ENCODE peak calls at places on chromosomes 16 and 17, in six cellular contexts. T, I, W, U, G and Y are unnamed samples.

GRCh38 chr16:87353613-87354012 is 30.0 kb downstream of the FBXO31 start:
- DNase-seq in T (no peak), I (no peak), W (no peak), U (no peak), G (no peak), Y (no peak)

GRCh38 chr16:75104836-75105235 is 11.7 kb downstream of the LDHD start:
- DNase-seq in T (no peak), I (no peak), W (no peak), U (no peak), G (no peak), Y (no peak)

GRCh38 chr17:66777689-66778225 is 57.2 kb upstream of the CACNG5 start:
- DNase-seq in T (no peak), I (no peak), W (no peak), U (no peak), G (no peak), Y (no peak)

GRCh38 chr17:47120521-47121095 is 68.5 kb downstream of the CDC27 start:
- DNase-seq in T (no peak), I (no peak), W (no peak), U (no peak), G (no peak), Y (no peak)

GRCh38 chr16:804193-805048 is 3.9 kb upstream of the GNG13 start:
- DNase-seq in T (no peak), I (no peak), W (no peak), U (no peak), G (no peak), Y (no peak)

GRCh38 chr16:84367750-84368320 is 503 bp upstream of the ATP2C2 start:
- DNase-seq in T (peak), I (no peak), W (peak), U (no peak), G (no peak), Y (no peak)

GRCh38 chr16:83574388-83574787 is 233.4 kb upstream of the HSBP1 start:
- DNase-seq in T (no peak), I (no peak), W (no peak), U (no peak), G (no peak), Y (no peak)

GRCh38 chr16:81253141-81253540 is 14.7 kb downstream of the BCO1 start:
- DNase-seq in T (no peak), I (no peak), W (no peak), U (no peak), G (no peak), Y (no peak)

GRCh38 chr17:4514206-4514605 is 15.5 kb downstream of the SPNS2 start:
- DNase-seq in T (peak), I (no peak), W (peak), U (no peak), G (no peak), Y (no peak)

GRCh38 chr16:5506021-5506420 is 408.4 kb upstream of the EEF2KMT start:
- DNase-seq in T (no peak), I (no peak), W (no peak), U (no peak), G (no peak), Y (no peak)

GRCh38 chr17:19769946-19770652 is 22.0 kb upstream of the ALDH3A1 start:
- DNase-seq in T (no peak), I (no peak), W (no peak), U (no peak), G (no peak), Y (no peak)

GRCh38 chr16:53224932-53225533 is 170.2 kb downstream of the CHD9 start:
- DNase-seq in T (no peak), I (peak), W (no peak), U (no peak), G (no peak), Y (no peak)

GRCh38 chr17:2347805-2348685 is 10.7 kb downstream of the SGSM2 start:
- DNase-seq in T (peak), I (no peak), W (peak), U (no peak), G (no peak), Y (peak)

GRCh38 chr16:14602443-14602963 is 27.6 kb downstream of the PARN start:
- DNase-seq in T (no peak), I (no peak), W (no peak), U (no peak), G (no peak), Y (no peak)

GRCh38 chr16:82016268-82016667 is 5.0 kb upstream of the SDR42E1 start:
- DNase-seq in T (peak), I (peak), W (no peak), U (no peak), G (no peak), Y (no peak)

GRCh38 chr17:39399792-39400191 is 1.6 kb downstream of the FBXL20 start:
- DNase-seq in T (no peak), I (no peak), W (no peak), U (no peak), G (no peak), Y (no peak)

GRCh38 chr16:58196898-58197313 is 1.0 kb downstream of the CSNK2A2 start:
- DNase-seq in T (no peak), I (no peak), W (no peak), U (no peak), G (no peak), Y (no peak)

GRCh38 chr17:69961488-69962145 is 113.4 kb upstream of the KCNJ16 start:
- DNase-seq in T (peak), I (no peak), W (peak), U (no peak), G (no peak), Y (no peak)

GRCh38 chr17:75404223-75404738 is 1.2 kb downstream of the GRB2 start:
- DNase-seq in T (peak), I (peak), W (peak), U (no peak), G (no peak), Y (peak)

GRCh38 chr17:61368832-61369468 is 30.7 kb upstream of the TBX2 start:
- DNase-seq in T (no peak), I (no peak), W (no peak), U (no peak), G (no peak), Y (no peak)

GRCh38 chr17:81150379-81151038 is 14.8 kb upstream of the PVALEF start:
- DNase-seq in T (no peak), I (peak), W (no peak), U (no peak), G (no peak), Y (no peak)
- TF ChIP-seq POLR2AphosphoS5 in T (no peak), I (peak), W (no peak), U (no peak), G (no peak), Y (no peak)

DNA sequence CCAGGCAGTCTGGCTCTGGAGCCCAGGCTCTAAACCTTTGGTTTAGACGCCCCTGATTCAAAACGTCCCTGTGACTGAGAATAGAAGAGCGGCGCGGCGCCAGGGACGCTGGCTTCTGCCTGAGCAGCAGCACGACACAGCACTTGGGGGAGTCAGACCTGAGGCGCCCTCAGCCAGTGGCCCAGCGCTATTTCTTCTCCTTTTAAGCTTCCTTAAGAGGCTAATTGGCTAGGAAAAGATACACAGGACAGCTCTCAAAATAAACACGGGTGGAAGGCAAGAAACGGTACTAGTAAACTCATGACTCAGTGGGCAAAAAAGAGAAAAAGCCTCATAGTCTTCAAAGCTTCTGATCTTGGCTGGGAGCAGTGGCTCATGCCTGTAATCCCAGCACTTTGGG is 34.9 kb downstream of the GTF3C1 start:
- DNase-seq in T (no peak), I (no peak), W (no peak), U (no peak), G (no peak), Y (no peak)
- TF ChIP-seq POLR2AphosphoS5 in T (peak), I (no peak), W (no peak), U (no peak), G (no peak), Y (no peak)

DNA sequence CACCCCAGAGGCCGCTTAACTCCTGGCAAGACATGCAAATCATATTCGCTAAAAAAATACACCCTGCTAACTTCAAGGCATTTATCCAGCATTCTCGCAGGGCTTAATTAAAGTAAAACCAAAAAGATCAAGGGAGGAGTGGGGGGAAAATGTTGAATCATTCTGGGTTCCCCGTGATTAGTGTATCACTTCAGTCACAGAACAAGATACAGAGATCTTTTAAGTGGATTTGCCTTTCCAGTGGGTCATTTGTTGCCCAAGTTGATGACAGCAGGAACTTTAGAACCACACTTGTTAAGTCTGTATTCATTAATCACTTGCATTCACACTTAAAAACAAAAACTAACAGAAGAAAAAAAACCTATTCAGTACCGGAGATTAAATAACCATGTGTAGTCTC is 17.3 kb downstream of the CRYBA1 start:
- DNase-seq in T (no peak), I (no peak), W (no peak), U (no peak), G (no peak), Y (no peak)
- TF ChIP-seq POLR2AphosphoS5 in T (no peak), I (no peak), W (no peak), U (no peak), G (no peak), Y (no peak)

DNA sequence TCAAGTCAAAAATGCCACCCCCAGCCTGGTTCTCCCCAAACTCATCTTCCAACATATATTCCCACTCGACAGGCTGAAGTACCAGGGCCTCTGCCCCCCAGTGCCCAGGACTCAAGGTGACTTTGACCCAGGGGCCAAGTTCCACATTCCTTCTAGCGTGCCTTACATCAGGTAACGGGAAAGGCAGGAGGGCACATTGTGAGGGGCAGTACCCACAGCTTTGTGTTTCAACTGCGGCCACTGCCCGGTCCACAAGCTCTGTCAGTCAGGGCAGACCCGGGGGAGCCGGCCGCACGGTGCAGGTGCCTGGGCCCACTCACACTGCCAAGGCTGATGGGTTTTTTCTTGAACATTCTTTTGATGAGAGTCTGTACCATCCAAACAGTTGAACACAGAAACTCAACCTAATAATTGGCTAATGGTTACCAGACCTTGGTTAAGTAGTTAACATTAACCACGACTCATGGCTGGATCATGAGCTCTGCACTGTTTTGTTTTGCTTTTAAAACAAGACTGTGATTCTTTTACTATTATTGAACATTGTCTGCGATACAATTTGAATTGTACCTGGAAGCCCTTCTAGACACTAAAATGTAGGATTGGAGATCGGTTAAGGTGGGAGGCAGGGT is 17.6 kb downstream of the ACE start:
- DNase-seq in T (no peak), I (no peak), W (no peak), U (no peak), G (no peak), Y (no peak)
- TF ChIP-seq POLR2AphosphoS5 in T (no peak), I (no peak), W (no peak), U (no peak), G (no peak), Y (no peak)

GRCh38 chr16:27240948-27241531 is 27.5 kb downstream of the NSMCE1 start:
- DNase-seq in T (no peak), I (no peak), W (peak), U (no peak), G (no peak), Y (no peak)
- TF ChIP-seq POLR2AphosphoS5 in T (no peak), I (no peak), W (peak), U (no peak), G (no peak), Y (no peak)

GRCh38 chr16:68230176-68230571 is 5.8 kb downstream of the ESRP2 start:
- DNase-seq in T (no peak), I (no peak), W (no peak), U (no peak), G (no peak), Y (no peak)
- TF ChIP-seq POLR2AphosphoS5 in T (no peak), I (no peak), W (no peak), U (no peak), G (no peak), Y (no peak)

DNA sequence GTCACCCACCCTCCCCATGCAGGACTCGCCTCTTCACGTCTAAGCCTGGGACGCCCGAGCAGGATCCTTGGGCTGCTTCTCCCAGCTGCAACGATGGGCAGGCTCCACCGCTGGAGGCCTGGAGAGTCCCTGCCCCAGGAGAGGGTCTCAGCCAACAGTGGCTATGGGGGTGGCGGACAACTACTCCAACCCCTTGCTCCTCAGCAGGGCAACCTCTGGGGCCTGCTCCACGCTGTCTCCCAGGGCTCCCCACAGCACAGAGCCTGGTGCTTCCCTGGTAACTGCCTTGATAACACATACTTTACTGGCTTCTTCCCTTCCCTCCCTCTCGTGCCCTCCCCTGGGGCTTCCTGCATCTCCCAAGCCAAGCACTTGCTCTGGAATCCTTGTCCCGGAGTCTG is 99.6 kb downstream of the TNFRSF13B start:
- DNase-seq in T (no peak), I (no peak), W (peak), U (no peak), G (no peak), Y (no peak)
- TF ChIP-seq POLR2AphosphoS5 in T (no peak), I (no peak), W (no peak), U (no peak), G (no peak), Y (no peak)

GRCh38 chr17:7704601-7705268 is at the start of gene EFNB3:
- DNase-seq in T (peak), I (no peak), W (no peak), U (no peak), G (no peak), Y (no peak)
- TF ChIP-seq POLR2AphosphoS5 in T (no peak), I (no peak), W (no peak), U (no peak), G (no peak), Y (no peak)

GRCh38 chr17:81911277-81911961 is at the start of gene PCYT2:
- DNase-seq in T (peak), I (peak), W (peak), U (peak), G (peak), Y (peak)
- TF ChIP-seq POLR2AphosphoS5 in T (peak), I (no peak), W (no peak), U (no peak), G (no peak), Y (peak)

GRCh38 chr17:44220211-44221071 is 966 bp upstream of the UBTF start:
- DNase-seq in T (peak), I (no peak), W (peak), U (peak), G (no peak), Y (no peak)

GRCh38 chr17:44221072-44221861 is 1.8 kb upstream of the UBTF start:
- DNase-seq in T (peak), I (no peak), W (peak), U (peak), G (peak), Y (peak)

GRCh38 chr17:44223574-44224046 is 4.1 kb upstream of the UBTF start:
- DNase-seq in T (no peak), I (no peak), W (no peak), U (no peak), G (no peak), Y (no peak)

GRCh38 chr17:44221862-44222111 is 2.3 kb upstream of the UBTF start:
- DNase-seq in T (no peak), I (no peak), W (no peak), U (no peak), G (no peak), Y (no peak)

DNA sequence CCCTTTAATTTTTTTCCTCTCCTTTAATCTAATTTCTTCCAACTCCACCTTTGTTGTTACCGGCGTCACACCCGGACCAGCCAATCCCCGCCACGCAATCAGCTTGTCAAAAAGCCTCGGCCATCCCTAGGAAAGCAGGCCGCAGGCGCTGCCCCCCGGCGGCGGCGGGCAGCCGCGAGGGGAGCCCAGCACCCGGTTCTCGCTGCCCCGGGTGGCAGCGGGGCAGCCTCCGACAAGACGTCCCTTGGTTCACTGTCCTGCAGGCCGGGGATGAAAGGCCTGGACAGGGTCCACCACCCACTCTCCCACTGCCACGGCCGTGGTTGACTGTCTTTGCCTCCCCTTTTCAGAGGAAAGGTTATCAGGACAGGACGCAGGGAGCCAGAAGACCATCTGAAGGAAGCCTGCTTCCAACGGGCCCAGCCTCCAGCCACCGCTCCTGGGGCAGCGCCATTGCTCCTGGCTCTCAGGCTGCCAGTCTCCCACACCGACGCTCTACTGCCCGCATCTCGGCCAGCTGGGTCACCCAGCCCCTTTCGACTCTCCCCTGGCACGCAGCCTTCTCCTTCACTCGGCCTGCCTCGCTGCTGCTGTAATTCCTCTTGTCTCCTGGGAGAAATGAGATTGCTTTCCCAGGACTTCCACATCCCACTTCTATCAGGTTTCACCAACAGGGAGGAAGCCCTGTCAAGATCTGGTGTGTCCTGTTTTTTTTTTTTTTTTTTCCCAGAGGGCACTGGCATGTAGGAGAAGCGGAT is 2.8 kb upstream of the UBTF start:
- DNase-seq in T (peak), I (no peak), W (peak), U (peak), G (no peak), Y (peak)
- TF ChIP-seq POLR2AphosphoS5 in T (peak), I (no peak), W (peak), U (no peak), G (no peak), Y (no peak)